ENCODE peak calls at places on chromosomes 1 and 21, in seven cellular contexts. One of them, this sample, is unnamed.

GRCh38 chr1:25695066-25695990 is 78.7 kb downstream of the MAN1C1 start:
- DNase-seq in GM23338: peak; percentile 88
- DNase-seq in CD4-positive, alpha-beta T cell: no peak
- DNase-seq in colonic mucosa: peak; percentile 55
- DNase-seq in CD8-positive, alpha-beta T cell: no peak
- DNase-seq in breast epithelium: peak; percentile 68
- DNase-seq in IMR-90: peak; percentile 99
- DNase-seq in this sample: peak; percentile 56

GRCh38 chr1:25195835-25196234 is 36.5 kb downstream of the SYF2 start:
- DNase-seq in CD8-positive, alpha-beta T cell: no peak
- DNase-seq in GM23338: no peak
- DNase-seq in breast epithelium: no peak
- DNase-seq in IMR-90: no peak
- DNase-seq in colonic mucosa: no peak
- DNase-seq in CD4-positive, alpha-beta T cell: no peak
- DNase-seq in this sample: no peak

GRCh38 chr1:57868895-57869294 is 445.0 kb upstream of the DAB1 start:
- DNase-seq in IMR-90: no peak
- DNase-seq in GM23338: no peak
- DNase-seq in breast epithelium: no peak
- DNase-seq in CD8-positive, alpha-beta T cell: no peak
- DNase-seq in CD4-positive, alpha-beta T cell: no peak
- DNase-seq in colonic mucosa: no peak
- DNase-seq in this sample: no peak

GRCh38 chr1:233326995-233327937 is at the start of gene MAP3K21:
- DNase-seq in CD4-positive, alpha-beta T cell: peak; percentile 90
- DNase-seq in breast epithelium: peak; percentile 89
- DNase-seq in colonic mucosa: peak; percentile 97
- DNase-seq in CD8-positive, alpha-beta T cell: peak; percentile 77
- DNase-seq in IMR-90: no peak
- DNase-seq in GM23338: peak; percentile 98
- DNase-seq in this sample: peak; percentile 54

GRCh38 chr1:156845055-156845952 is 13.6 kb downstream of the INSRR start:
- DNase-seq in breast epithelium: no peak
- DNase-seq in CD4-positive, alpha-beta T cell: no peak
- DNase-seq in IMR-90: no peak
- DNase-seq in GM23338: peak; percentile 62
- DNase-seq in CD8-positive, alpha-beta T cell: peak; percentile 25
- DNase-seq in colonic mucosa: no peak
- DNase-seq in this sample: no peak

GRCh38 chr1:232428781-232429530 is 201.0 kb downstream of the SIPA1L2 start:
- DNase-seq in IMR-90: peak; percentile 89
- DNase-seq in CD4-positive, alpha-beta T cell: no peak
- DNase-seq in GM23338: no peak
- DNase-seq in breast epithelium: no peak
- DNase-seq in CD8-positive, alpha-beta T cell: no peak
- DNase-seq in colonic mucosa: no peak
- DNase-seq in this sample: no peak

GRCh38 chr1:228335406-228336307 is 71.0 kb downstream of the TRIM11 start:
- DNase-seq in GM23338: no peak
- DNase-seq in CD8-positive, alpha-beta T cell: no peak
- DNase-seq in breast epithelium: no peak
- DNase-seq in CD4-positive, alpha-beta T cell: no peak
- DNase-seq in colonic mucosa: no peak
- DNase-seq in IMR-90: no peak
- DNase-seq in this sample: no peak

GRCh38 chr1:29415156-29415830 is 179.0 kb downstream of the PTPRU start:
- DNase-seq in GM23338: peak; percentile 70
- DNase-seq in CD4-positive, alpha-beta T cell: no peak
- DNase-seq in IMR-90: no peak
- DNase-seq in breast epithelium: no peak
- DNase-seq in CD8-positive, alpha-beta T cell: no peak
- DNase-seq in colonic mucosa: no peak
- DNase-seq in this sample: no peak

GRCh38 chr1:227318852-227319607 is 738 bp upstream of the CDC42BPA start:
- DNase-seq in colonic mucosa: peak; percentile 66
- DNase-seq in GM23338: peak; percentile 79
- DNase-seq in CD8-positive, alpha-beta T cell: no peak
- DNase-seq in CD4-positive, alpha-beta T cell: no peak
- DNase-seq in breast epithelium: peak; percentile 59
- DNase-seq in IMR-90: peak; percentile 56
- DNase-seq in this sample: peak; percentile 40

GRCh38 chr1:246048693-246049092 is 458.4 kb downstream of the SMYD3 start:
- DNase-seq in GM23338: no peak
- DNase-seq in IMR-90: no peak
- DNase-seq in colonic mucosa: no peak
- DNase-seq in CD8-positive, alpha-beta T cell: no peak
- DNase-seq in breast epithelium: no peak
- DNase-seq in CD4-positive, alpha-beta T cell: no peak
- DNase-seq in this sample: no peak

DNA sequence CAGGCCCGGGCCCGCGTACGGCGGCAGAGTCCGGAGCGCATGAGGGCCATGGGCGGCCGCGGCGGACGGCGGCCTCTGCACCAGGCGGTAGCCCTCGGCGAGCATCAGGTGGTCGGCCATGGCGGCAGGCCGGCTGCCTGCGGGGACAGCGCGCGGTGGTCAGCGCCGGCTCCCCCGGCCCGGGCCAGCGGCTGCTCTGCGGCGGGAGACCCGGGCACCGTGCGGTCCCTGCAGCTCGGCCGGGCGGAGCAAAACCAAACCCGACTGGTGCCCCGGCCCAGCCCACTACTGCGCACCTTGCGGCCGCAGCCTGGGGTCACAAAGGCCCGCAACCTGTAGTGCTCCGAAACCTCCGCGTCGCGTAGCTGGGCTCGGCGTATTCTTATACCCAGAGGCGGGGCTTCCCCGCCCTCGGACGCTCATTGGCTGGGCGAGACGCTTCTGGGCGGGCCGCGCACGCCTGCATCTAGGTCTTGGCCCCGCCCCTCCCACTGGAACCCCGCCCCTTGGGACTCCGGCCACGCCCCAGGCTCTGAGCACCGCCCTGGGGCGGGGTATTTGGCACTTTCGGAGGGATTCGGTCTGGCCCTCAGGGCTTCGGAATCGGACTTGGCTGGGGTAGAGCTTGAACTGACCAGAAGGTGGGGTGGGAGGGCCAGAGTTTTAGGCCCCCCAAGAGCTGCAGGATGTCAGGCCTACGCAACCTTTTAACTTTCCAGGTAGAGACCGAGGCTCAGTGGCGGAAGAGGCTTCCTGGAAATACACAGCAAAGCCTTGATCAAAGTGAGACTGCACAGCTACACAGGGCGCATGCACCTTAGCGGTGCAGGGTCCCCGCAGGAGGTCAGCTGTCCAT is at the start of gene CITED4:
- DNase-seq in CD4-positive, alpha-beta T cell: peak; percentile 95
- DNase-seq in IMR-90: peak; percentile 83
- DNase-seq in GM23338: peak; percentile 97
- DNase-seq in CD8-positive, alpha-beta T cell: peak; percentile 93
- DNase-seq in breast epithelium: peak; percentile 96
- DNase-seq in colonic mucosa: peak; percentile 95
- DNase-seq in this sample: peak; percentile 94
- TF ChIP-seq CTCF in CD4-positive, alpha-beta T cell: no peak
- TF ChIP-seq CTCF in IMR-90: peak; percentile 29
- TF ChIP-seq CTCF in GM23338: peak; percentile 78
- TF ChIP-seq CTCF in CD8-positive, alpha-beta T cell: no peak
- TF ChIP-seq CTCF in breast epithelium: no peak
- TF ChIP-seq CTCF in colonic mucosa: no peak
- TF ChIP-seq CTCF in this sample: no peak

GRCh38 chr1:230978491-230979388 is at the start of the genes ARV1 and TTC13:
- DNase-seq in IMR-90: peak; percentile 98
- DNase-seq in GM23338: peak; percentile 99
- DNase-seq in breast epithelium: peak; percentile 98
- DNase-seq in CD8-positive, alpha-beta T cell: peak; percentile 96
- DNase-seq in colonic mucosa: peak; percentile 98
- DNase-seq in CD4-positive, alpha-beta T cell: peak; percentile 95
- DNase-seq in this sample: peak; percentile 96
- TF ChIP-seq CTCF in IMR-90: peak; percentile 13
- TF ChIP-seq CTCF in GM23338: peak; percentile 68
- TF ChIP-seq CTCF in breast epithelium: peak; percentile 12
- TF ChIP-seq CTCF in CD8-positive, alpha-beta T cell: peak; percentile 51
- TF ChIP-seq CTCF in colonic mucosa: peak; percentile 26
- TF ChIP-seq CTCF in CD4-positive, alpha-beta T cell: peak; percentile 71
- TF ChIP-seq CTCF in this sample: no peak

GRCh38 chr1:74341702-74342339 is 106.6 kb downstream of the TNNI3K start:
- DNase-seq in colonic mucosa: no peak
- DNase-seq in CD4-positive, alpha-beta T cell: no peak
- DNase-seq in breast epithelium: no peak
- DNase-seq in IMR-90: no peak
- DNase-seq in GM23338: no peak
- DNase-seq in CD8-positive, alpha-beta T cell: no peak
- DNase-seq in this sample: no peak
- TF ChIP-seq CTCF in colonic mucosa: no peak
- TF ChIP-seq CTCF in CD4-positive, alpha-beta T cell: no peak
- TF ChIP-seq CTCF in breast epithelium: no peak
- TF ChIP-seq CTCF in IMR-90: no peak
- TF ChIP-seq CTCF in GM23338: no peak
- TF ChIP-seq CTCF in CD8-positive, alpha-beta T cell: no peak
- TF ChIP-seq CTCF in this sample: no peak

GRCh38 chr1:114231301-114231700 is 77.6 kb upstream of the SYT6 start:
- DNase-seq in colonic mucosa: no peak
- DNase-seq in GM23338: no peak
- DNase-seq in IMR-90: no peak
- DNase-seq in breast epithelium: no peak
- DNase-seq in CD4-positive, alpha-beta T cell: no peak
- DNase-seq in CD8-positive, alpha-beta T cell: no peak
- DNase-seq in this sample: no peak

GRCh38 chr1:114227059-114227458 is 73.4 kb upstream of the SYT6 start:
- DNase-seq in GM23338: no peak
- DNase-seq in breast epithelium: no peak
- DNase-seq in CD4-positive, alpha-beta T cell: no peak
- DNase-seq in CD8-positive, alpha-beta T cell: no peak
- DNase-seq in colonic mucosa: no peak
- DNase-seq in IMR-90: no peak
- DNase-seq in this sample: no peak

GRCh38 chr1:114232691-114233090 is 79.0 kb upstream of the SYT6 start:
- DNase-seq in CD4-positive, alpha-beta T cell: no peak
- DNase-seq in CD8-positive, alpha-beta T cell: no peak
- DNase-seq in GM23338: no peak
- DNase-seq in IMR-90: no peak
- DNase-seq in breast epithelium: no peak
- DNase-seq in colonic mucosa: no peak
- DNase-seq in this sample: no peak

GRCh38 chr1:114224196-114224907 is 70.7 kb upstream of the SYT6 start:
- DNase-seq in CD8-positive, alpha-beta T cell: no peak
- DNase-seq in colonic mucosa: no peak
- DNase-seq in GM23338: no peak
- DNase-seq in CD4-positive, alpha-beta T cell: no peak
- DNase-seq in breast epithelium: no peak
- DNase-seq in IMR-90: no peak
- DNase-seq in this sample: no peak

GRCh38 chr1:114229368-114229767 is 75.7 kb upstream of the SYT6 start:
- DNase-seq in colonic mucosa: no peak
- DNase-seq in GM23338: no peak
- DNase-seq in CD4-positive, alpha-beta T cell: no peak
- DNase-seq in breast epithelium: no peak
- DNase-seq in IMR-90: no peak
- DNase-seq in CD8-positive, alpha-beta T cell: no peak
- DNase-seq in this sample: no peak
- TF ChIP-seq CTCF in colonic mucosa: no peak
- TF ChIP-seq CTCF in GM23338: no peak
- TF ChIP-seq CTCF in CD4-positive, alpha-beta T cell: no peak
- TF ChIP-seq CTCF in breast epithelium: no peak
- TF ChIP-seq CTCF in IMR-90: no peak
- TF ChIP-seq CTCF in CD8-positive, alpha-beta T cell: no peak
- TF ChIP-seq CTCF in this sample: no peak

GRCh38 chr1:162458206-162458605 is 39.4 kb upstream of the UHMK1 start:
- DNase-seq in IMR-90: no peak
- DNase-seq in GM23338: no peak
- DNase-seq in CD4-positive, alpha-beta T cell: no peak
- DNase-seq in breast epithelium: no peak
- DNase-seq in colonic mucosa: no peak
- DNase-seq in CD8-positive, alpha-beta T cell: no peak
- DNase-seq in this sample: no peak

GRCh38 chr1:162456324-162456723 is 41.3 kb upstream of the UHMK1 start:
- DNase-seq in CD4-positive, alpha-beta T cell: no peak
- DNase-seq in colonic mucosa: no peak
- DNase-seq in IMR-90: no peak
- DNase-seq in GM23338: no peak
- DNase-seq in CD8-positive, alpha-beta T cell: no peak
- DNase-seq in breast epithelium: no peak
- DNase-seq in this sample: no peak
- TF ChIP-seq CTCF in CD4-positive, alpha-beta T cell: no peak
- TF ChIP-seq CTCF in colonic mucosa: no peak
- TF ChIP-seq CTCF in IMR-90: no peak
- TF ChIP-seq CTCF in GM23338: no peak
- TF ChIP-seq CTCF in CD8-positive, alpha-beta T cell: no peak
- TF ChIP-seq CTCF in breast epithelium: no peak
- TF ChIP-seq CTCF in this sample: no peak

DNA sequence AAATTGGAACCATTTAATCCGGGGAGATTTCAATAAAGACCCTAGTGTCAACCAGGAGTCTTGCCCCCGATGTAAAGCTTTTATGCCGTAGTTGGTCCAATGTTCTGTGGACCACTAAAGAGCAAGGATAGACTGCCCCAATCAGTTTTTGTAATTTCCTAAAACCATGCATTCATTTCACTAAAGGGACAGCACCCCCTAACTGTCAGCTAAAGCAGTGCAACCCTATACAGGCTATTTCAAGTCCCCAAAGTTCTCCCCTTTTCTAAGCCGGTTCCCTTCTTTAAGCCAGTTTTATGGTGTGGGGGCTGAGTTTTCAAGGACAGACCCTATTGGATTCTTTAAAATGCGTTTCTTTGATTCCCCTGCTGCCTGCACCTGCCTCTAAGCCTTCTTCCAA is 12.7 kb upstream of the PDPN start:
- DNase-seq in breast epithelium: no peak
- DNase-seq in CD4-positive, alpha-beta T cell: no peak
- DNase-seq in CD8-positive, alpha-beta T cell: no peak
- DNase-seq in IMR-90: no peak
- DNase-seq in GM23338: peak; percentile 71
- DNase-seq in colonic mucosa: no peak
- DNase-seq in this sample: no peak
- TF ChIP-seq CTCF in breast epithelium: no peak
- TF ChIP-seq CTCF in CD4-positive, alpha-beta T cell: no peak
- TF ChIP-seq CTCF in CD8-positive, alpha-beta T cell: peak; percentile 25
- TF ChIP-seq CTCF in IMR-90: no peak
- TF ChIP-seq CTCF in GM23338: peak; percentile 69
- TF ChIP-seq CTCF in colonic mucosa: peak; percentile 30
- TF ChIP-seq CTCF in this sample: peak; percentile 70

DNA sequence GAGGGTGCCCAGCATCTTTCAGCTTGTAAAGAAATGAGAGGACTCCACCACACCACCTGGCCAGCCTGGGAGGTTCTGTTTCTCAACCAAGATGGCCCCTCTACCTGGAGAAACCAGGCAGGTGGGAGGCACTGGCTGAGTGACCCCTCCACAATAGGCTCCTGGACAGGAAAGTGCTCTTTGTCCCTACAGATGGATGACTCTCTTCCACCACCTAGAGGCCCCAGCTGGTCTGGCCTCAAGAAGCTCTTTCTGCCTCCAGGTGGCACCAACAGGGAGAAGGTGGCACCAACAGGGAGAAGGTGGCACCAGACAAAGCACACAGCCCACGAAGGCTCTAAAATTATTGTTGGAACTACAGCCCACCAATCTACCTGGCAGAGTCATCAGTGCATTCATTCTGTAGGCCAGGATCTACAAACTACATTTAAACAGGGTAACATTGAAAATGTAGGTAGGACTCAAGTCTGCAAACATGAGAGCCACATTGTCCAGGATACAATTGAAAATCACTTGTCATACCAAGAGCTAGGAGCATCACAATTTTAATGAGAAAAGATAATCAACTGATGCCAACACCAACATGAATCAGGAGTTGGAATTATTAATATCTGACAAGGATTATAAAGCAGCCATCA is 14.4 kb downstream of the TMPRSS3 start:
- DNase-seq in GM23338: peak; percentile 64
- DNase-seq in colonic mucosa: peak; percentile 85
- DNase-seq in CD8-positive, alpha-beta T cell: no peak
- DNase-seq in IMR-90: peak; percentile 46
- DNase-seq in CD4-positive, alpha-beta T cell: peak; percentile 33
- DNase-seq in breast epithelium: peak; percentile 35
- DNase-seq in this sample: peak; percentile 17
- TF ChIP-seq CTCF in GM23338: peak; percentile 84
- TF ChIP-seq CTCF in colonic mucosa: peak; percentile 84
- TF ChIP-seq CTCF in CD8-positive, alpha-beta T cell: peak; percentile 44
- TF ChIP-seq CTCF in IMR-90: peak; percentile 68
- TF ChIP-seq CTCF in CD4-positive, alpha-beta T cell: peak; percentile 42
- TF ChIP-seq CTCF in breast epithelium: peak; percentile 88
- TF ChIP-seq CTCF in this sample: peak; percentile 30